ENCODE peak calls at places on chromosome 12, in eight cellular contexts. One of them, this sample, is unnamed.

GRCh38 chr12:79688376-79689040 is 2.3 kb downstream of the PAWR start:
- DNase-seq in suprapubic skin: no peak
- DNase-seq in transverse colon: no peak
- DNase-seq in endothelial cell of umbilical vein: peak
- DNase-seq in GM23338: no peak
- DNase-seq in HL-60: no peak
- DNase-seq in K562: no peak
- DNase-seq in Panc1: no peak
- DNase-seq in this sample: no peak

GRCh38 chr12:11150832-11151231 is 16.4 kb upstream of the TAS2R30 start:
- DNase-seq in endothelial cell of umbilical vein: no peak
- DNase-seq in K562: no peak
- DNase-seq in suprapubic skin: no peak
- DNase-seq in transverse colon: no peak
- DNase-seq in GM23338: no peak
- DNase-seq in HL-60: no peak
- DNase-seq in Panc1: no peak
- DNase-seq in this sample: no peak

GRCh38 chr12:47841910-47842309 is 22.2 kb upstream of the HDAC7 start:
- DNase-seq in transverse colon: no peak
- DNase-seq in GM23338: no peak
- DNase-seq in K562: no peak
- DNase-seq in HL-60: no peak
- DNase-seq in Panc1: no peak
- DNase-seq in endothelial cell of umbilical vein: peak
- DNase-seq in suprapubic skin: no peak
- DNase-seq in this sample: no peak

GRCh38 chr12:86719381-86719780 is 463.2 kb upstream of the MGAT4C start:
- DNase-seq in Panc1: no peak
- DNase-seq in HL-60: no peak
- DNase-seq in suprapubic skin: no peak
- DNase-seq in transverse colon: no peak
- DNase-seq in K562: no peak
- DNase-seq in GM23338: no peak
- DNase-seq in endothelial cell of umbilical vein: no peak
- DNase-seq in this sample: no peak

GRCh38 chr12:75820848-75821578 is 210.6 kb downstream of the PHLDA1 start:
- DNase-seq in endothelial cell of umbilical vein: no peak
- DNase-seq in transverse colon: peak
- DNase-seq in HL-60: no peak
- DNase-seq in K562: no peak
- DNase-seq in suprapubic skin: peak
- DNase-seq in Panc1: no peak
- DNase-seq in GM23338: no peak
- DNase-seq in this sample: no peak

GRCh38 chr12:19130224-19131019 is 889 bp downstream of the PLEKHA5 start:
- DNase-seq in GM23338: peak
- DNase-seq in K562: peak
- DNase-seq in suprapubic skin: peak
- DNase-seq in HL-60: peak
- DNase-seq in transverse colon: peak
- DNase-seq in Panc1: no peak
- DNase-seq in endothelial cell of umbilical vein: peak
- DNase-seq in this sample: no peak

GRCh38 chr12:80861636-80862378 is 75.9 kb downstream of the LIN7A start:
- DNase-seq in suprapubic skin: no peak
- DNase-seq in K562: no peak
- DNase-seq in GM23338: no peak
- DNase-seq in Panc1: no peak
- DNase-seq in transverse colon: no peak
- DNase-seq in HL-60: peak
- DNase-seq in endothelial cell of umbilical vein: no peak
- DNase-seq in this sample: no peak

GRCh38 chr12:25241171-25242020 is 9.3 kb downstream of the KRAS start:
- DNase-seq in HL-60: no peak
- DNase-seq in suprapubic skin: no peak
- DNase-seq in GM23338: peak
- DNase-seq in endothelial cell of umbilical vein: peak
- DNase-seq in K562: peak
- DNase-seq in Panc1: peak
- DNase-seq in transverse colon: no peak
- DNase-seq in this sample: peak

GRCh38 chr12:14619731-14620501 is 52.2 kb upstream of the PLBD1 start:
- DNase-seq in K562: no peak
- DNase-seq in Panc1: no peak
- DNase-seq in transverse colon: peak
- DNase-seq in endothelial cell of umbilical vein: no peak
- DNase-seq in GM23338: no peak
- DNase-seq in HL-60: no peak
- DNase-seq in suprapubic skin: no peak
- DNase-seq in this sample: no peak

GRCh38 chr12:92987846-92988621 is 58.9 kb upstream of the EEA1 start:
- DNase-seq in transverse colon: peak
- DNase-seq in endothelial cell of umbilical vein: peak
- DNase-seq in GM23338: peak
- DNase-seq in Panc1: no peak
- DNase-seq in suprapubic skin: no peak
- DNase-seq in HL-60: peak
- DNase-seq in K562: no peak
- DNase-seq in this sample: peak

GRCh38 chr12:63897931-63898330 is 53.4 kb downstream of the SRGAP1 start:
- DNase-seq in HL-60: no peak
- DNase-seq in Panc1: no peak
- DNase-seq in suprapubic skin: no peak
- DNase-seq in transverse colon: no peak
- DNase-seq in K562: peak
- DNase-seq in endothelial cell of umbilical vein: peak
- DNase-seq in GM23338: peak
- DNase-seq in this sample: no peak

GRCh38 chr12:108399514-108399913 is 60.4 kb upstream of the CMKLR1 start:
- DNase-seq in K562: no peak
- DNase-seq in transverse colon: peak
- DNase-seq in endothelial cell of umbilical vein: no peak
- DNase-seq in suprapubic skin: peak
- DNase-seq in GM23338: no peak
- DNase-seq in HL-60: no peak
- DNase-seq in Panc1: no peak
- DNase-seq in this sample: no peak

GRCh38 chr12:132638541-132639408 is 20.2 kb downstream of the P2RX2 start:
- DNase-seq in K562: peak
- DNase-seq in suprapubic skin: no peak
- DNase-seq in HL-60: no peak
- DNase-seq in Panc1: peak
- DNase-seq in GM23338: peak
- DNase-seq in endothelial cell of umbilical vein: peak
- DNase-seq in transverse colon: no peak
- DNase-seq in this sample: peak
- TF ChIP-seq POLR2AphosphoS5 in K562: no peak
- TF ChIP-seq POLR2AphosphoS5 in suprapubic skin: no peak
- TF ChIP-seq POLR2AphosphoS5 in HL-60: no peak
- TF ChIP-seq POLR2AphosphoS5 in Panc1: no peak
- TF ChIP-seq POLR2AphosphoS5 in GM23338: no peak
- TF ChIP-seq POLR2AphosphoS5 in endothelial cell of umbilical vein: no peak
- TF ChIP-seq POLR2AphosphoS5 in transverse colon: no peak
- TF ChIP-seq POLR2AphosphoS5 in this sample: no peak

GRCh38 chr12:12892670-12893290 is 1.4 kb downstream of the GPRC5A start:
- DNase-seq in GM23338: peak
- DNase-seq in endothelial cell of umbilical vein: no peak
- DNase-seq in transverse colon: peak
- DNase-seq in HL-60: no peak
- DNase-seq in K562: no peak
- DNase-seq in suprapubic skin: no peak
- DNase-seq in Panc1: no peak
- DNase-seq in this sample: no peak
- H3K4me3 ChIP-seq in GM23338: no peak
- H3K4me3 ChIP-seq in endothelial cell of umbilical vein: no peak
- H3K4me3 ChIP-seq in transverse colon: peak
- H3K4me3 ChIP-seq in HL-60: no peak
- H3K4me3 ChIP-seq in K562: no peak
- H3K4me3 ChIP-seq in suprapubic skin: peak
- H3K4me3 ChIP-seq in Panc1: peak
- H3K4me3 ChIP-seq in this sample: no peak

DNA sequence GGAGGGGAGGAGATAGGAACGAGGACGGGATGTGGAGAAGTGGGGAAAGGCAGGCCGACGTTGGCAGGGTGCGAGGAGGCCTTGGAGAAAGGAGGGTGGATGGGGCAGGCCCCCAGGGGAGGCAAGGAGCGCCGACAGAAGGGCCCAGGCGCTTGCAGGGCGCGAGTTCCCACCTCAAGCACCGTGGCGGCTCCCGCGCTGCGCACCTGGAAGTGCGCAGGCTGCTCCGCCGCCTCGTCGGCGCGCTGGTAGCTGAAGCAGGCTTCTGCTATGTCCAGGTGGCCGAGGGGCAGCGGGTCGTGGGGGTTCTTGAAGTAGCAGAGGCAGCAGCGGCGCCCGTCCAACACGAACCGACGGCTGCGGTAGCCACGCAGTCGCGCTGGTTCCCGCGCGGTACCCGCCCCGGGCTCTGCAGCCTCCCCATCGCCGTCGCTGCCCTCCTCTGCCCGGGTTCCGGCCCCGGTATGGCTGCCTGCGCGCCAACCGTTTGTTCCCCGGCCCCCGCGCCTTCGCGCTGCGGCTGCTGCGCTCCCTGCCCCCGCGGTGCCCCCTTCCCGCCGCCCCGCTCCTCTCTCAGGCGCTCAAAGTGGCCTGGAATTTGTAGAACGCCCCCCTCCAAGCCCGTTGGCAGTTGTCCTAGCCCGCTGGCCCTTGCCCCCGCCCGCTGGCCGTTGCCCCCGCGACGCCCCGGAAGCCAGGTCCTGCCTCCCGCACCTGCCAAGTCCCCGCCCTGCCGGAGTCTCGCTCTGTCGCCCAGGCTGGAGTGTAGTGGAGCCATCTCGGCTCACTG is 1.1 kb upstream of the ACTR6 start:
- DNase-seq in endothelial cell of umbilical vein: peak
- DNase-seq in HL-60: peak
- DNase-seq in K562: peak
- DNase-seq in suprapubic skin: peak
- DNase-seq in transverse colon: peak
- DNase-seq in Panc1: no peak
- DNase-seq in GM23338: peak
- DNase-seq in this sample: peak
- TF ChIP-seq POLR2AphosphoS5 in endothelial cell of umbilical vein: no peak
- TF ChIP-seq POLR2AphosphoS5 in HL-60: no peak
- TF ChIP-seq POLR2AphosphoS5 in K562: no peak
- TF ChIP-seq POLR2AphosphoS5 in suprapubic skin: no peak
- TF ChIP-seq POLR2AphosphoS5 in transverse colon: peak
- TF ChIP-seq POLR2AphosphoS5 in Panc1: peak
- TF ChIP-seq POLR2AphosphoS5 in GM23338: peak
- TF ChIP-seq POLR2AphosphoS5 in this sample: no peak

GRCh38 chr12:4540633-4541032 is 1.9 kb downstream of the RAD51AP1 start:
- DNase-seq in Panc1: no peak
- DNase-seq in GM23338: no peak
- DNase-seq in endothelial cell of umbilical vein: no peak
- DNase-seq in suprapubic skin: no peak
- DNase-seq in K562: no peak
- DNase-seq in transverse colon: no peak
- DNase-seq in HL-60: no peak
- DNase-seq in this sample: no peak

GRCh38 chr12:4535871-4536270 is 2.8 kb upstream of the RAD51AP1 start:
- DNase-seq in transverse colon: no peak
- DNase-seq in suprapubic skin: no peak
- DNase-seq in GM23338: no peak
- DNase-seq in Panc1: no peak
- DNase-seq in endothelial cell of umbilical vein: no peak
- DNase-seq in K562: no peak
- DNase-seq in HL-60: no peak
- DNase-seq in this sample: no peak

GRCh38 chr12:4538207-4539160 is at the start of gene RAD51AP1:
- DNase-seq in endothelial cell of umbilical vein: peak
- DNase-seq in transverse colon: peak
- DNase-seq in Panc1: peak
- DNase-seq in GM23338: peak
- DNase-seq in K562: peak
- DNase-seq in suprapubic skin: peak
- DNase-seq in HL-60: peak
- DNase-seq in this sample: peak

GRCh38 chr12:4539167-4539870 is 629 bp downstream of the RAD51AP1 start:
- DNase-seq in transverse colon: no peak
- DNase-seq in GM23338: no peak
- DNase-seq in Panc1: no peak
- DNase-seq in endothelial cell of umbilical vein: no peak
- DNase-seq in suprapubic skin: no peak
- DNase-seq in HL-60: no peak
- DNase-seq in K562: peak
- DNase-seq in this sample: no peak

GRCh38 chr12:4540170-4540569 is 1.5 kb downstream of the RAD51AP1 start:
- DNase-seq in GM23338: no peak
- DNase-seq in HL-60: no peak
- DNase-seq in transverse colon: no peak
- DNase-seq in Panc1: no peak
- DNase-seq in K562: no peak
- DNase-seq in suprapubic skin: no peak
- DNase-seq in endothelial cell of umbilical vein: no peak
- DNase-seq in this sample: no peak
- H3K4me3 ChIP-seq in GM23338: peak
- H3K4me3 ChIP-seq in HL-60: peak
- H3K4me3 ChIP-seq in transverse colon: no peak
- H3K4me3 ChIP-seq in Panc1: peak
- H3K4me3 ChIP-seq in K562: peak
- H3K4me3 ChIP-seq in suprapubic skin: no peak
- H3K4me3 ChIP-seq in endothelial cell of umbilical vein: no peak
- H3K4me3 ChIP-seq in this sample: peak

GRCh38 chr12:30110970-30111586 is 327.3 kb upstream of the TMTC1 start:
- DNase-seq in HL-60: no peak
- DNase-seq in K562: no peak
- DNase-seq in Panc1: no peak
- DNase-seq in suprapubic skin: no peak
- DNase-seq in GM23338: no peak
- DNase-seq in endothelial cell of umbilical vein: peak
- DNase-seq in transverse colon: no peak
- DNase-seq in this sample: no peak
- TF ChIP-seq POLR2AphosphoS5 in HL-60: no peak
- TF ChIP-seq POLR2AphosphoS5 in K562: no peak
- TF ChIP-seq POLR2AphosphoS5 in Panc1: no peak
- TF ChIP-seq POLR2AphosphoS5 in suprapubic skin: no peak
- TF ChIP-seq POLR2AphosphoS5 in GM23338: no peak
- TF ChIP-seq POLR2AphosphoS5 in endothelial cell of umbilical vein: peak
- TF ChIP-seq POLR2AphosphoS5 in transverse colon: no peak
- TF ChIP-seq POLR2AphosphoS5 in this sample: no peak

This sample was measured in HepG2.